ENCODE peak calls at places on chromosomes 1 and 21, in four cellular contexts. R is RPMI7951; K is stimulated activated CD8-positive, alpha-beta memory T cell treated with anti-CD3 and anti-CD28 coated beads, Interleukin-4, amount 100 ng/mL, for 1 hour; W is H54. Q is an unnamed sample.

GRCh38 chr1:157377216-157377821 is 175.0 kb downstream of the FCRL5 start:
- DNase-seq in R (peak; percentile 48), K (no peak), W (no peak), Q (peak; percentile 38)

GRCh38 chr1:204684551-204685235 is 845 bp downstream of the LRRN2 start:
- DNase-seq in R (peak; percentile 24), K (no peak), W (no peak), Q (peak; percentile 25)

GRCh38 chr1:109912873-109913272 is 2.2 kb downstream of the CSF1 start:
- DNase-seq in R (no peak), K (no peak), W (no peak), Q (no peak)

GRCh38 chr1:74937176-74937575 is 197.0 kb upstream of the LHX8 start:
- DNase-seq in R (no peak), K (no peak), W (no peak), Q (no peak)

GRCh38 chr1:41894101-41894620 is 24.6 kb downstream of the HIVEP3 start:
- DNase-seq in R (no peak), K (no peak), W (no peak), Q (no peak)

GRCh38 chr1:113452921-113453770 is 62.8 kb downstream of the MAGI3 start:
- DNase-seq in R (peak; percentile 39), K (no peak), W (no peak), Q (no peak)

GRCh38 chr21:45872471-45872870 is 109.1 kb upstream of the COL6A1 start:
- DNase-seq in R (no peak), K (no peak), W (no peak), Q (no peak)

GRCh38 chr1:29901618-29902017 is 665.3 kb downstream of the PTPRU start:
- DNase-seq in R (no peak), K (no peak), W (no peak), Q (no peak)

GRCh38 chr1:36497207-36497606 is 14.5 kb upstream of the CSF3R start:
- DNase-seq in R (no peak), K (no peak), W (no peak), Q (no peak)

GRCh38 chr1:16191916-16192545 is 20.4 kb downstream of the ARHGEF19 start:
- DNase-seq in R (no peak), K (no peak), W (no peak), Q (no peak)

GRCh38 chr1:183810172-183810571 is 5.3 kb downstream of the RGL1 start:
- DNase-seq in R (peak; percentile 62), K (no peak), W (no peak), Q (no peak)

GRCh38 chr1:185540295-185540694 is 193.9 kb upstream of the HMCN1 start:
- DNase-seq in R (no peak), K (no peak), W (no peak), Q (no peak)

GRCh38 chr1:206961668-206962067 is 8.6 kb downstream of the FCAMR start:
- DNase-seq in R (no peak), K (no peak), W (no peak), Q (no peak)

GRCh38 chr1:42456754-42457089 is 379 bp downstream of the PPCS start:
- DNase-seq in R (peak; percentile 61), K (peak; percentile 11), W (peak; percentile 37), Q (peak; percentile 78)